ENCODE peak calls at places on chromosome 18, in six cellular contexts. A is K562, Y is GM12891, R is SK-N-SH, U is suprapubic skin, T is HL-60. E is an unnamed sample.

GRCh38 chr18:5891361-5892215 is 3.7 kb downstream of the TMEM200C start:
- DNase-seq in A (no peak), Y (no peak), R (peak), U (no peak), T (no peak), E (no peak)

GRCh38 chr18:9066817-9067306 is 35.6 kb upstream of the NDUFV2 start:
- DNase-seq in A (peak), Y (no peak), R (no peak), U (no peak), T (no peak), E (peak)

GRCh38 chr18:79397288-79397829 is 1.6 kb downstream of the NFATC1 start:
- DNase-seq in A (no peak), Y (no peak), R (no peak), U (peak), T (no peak), E (no peak)

GRCh38 chr18:37546023-37546537 is 19.5 kb downstream of the CELF4 start:
- DNase-seq in A (no peak), Y (no peak), R (no peak), U (no peak), T (no peak), E (no peak)

GRCh38 chr18:37561986-37562385 is 3.6 kb downstream of the CELF4 start:
- DNase-seq in A (no peak), Y (no peak), R (no peak), U (no peak), T (no peak), E (no peak)

GRCh38 chr18:6055711-6056110 is 160.4 kb upstream of the TMEM200C start:
- DNase-seq in A (no peak), Y (no peak), R (peak), U (no peak), T (no peak), E (no peak)

GRCh38 chr18:10145523-10145922 is 231.7 kb downstream of the VAPA start:
- DNase-seq in A (no peak), Y (no peak), R (no peak), U (no peak), T (no peak), E (no peak)

GRCh38 chr18:3027301-3027700 is 14.4 kb upstream of the LPIN2 start:
- DNase-seq in A (no peak), Y (no peak), R (no peak), U (no peak), T (no peak), E (no peak)

GRCh38 chr18:58788971-58789797 is 75.5 kb upstream of the ZNF532 start:
- DNase-seq in A (no peak), Y (no peak), R (no peak), U (no peak), T (no peak), E (no peak)

GRCh38 chr18:29556070-29556469 is 1379.1 kb upstream of the CDH2 start:
- DNase-seq in A (no peak), Y (no peak), R (no peak), U (no peak), T (no peak), E (no peak)

GRCh38 chr18:58362027-58362575 is 266.8 kb downstream of the ALPK2 start:
- DNase-seq in A (no peak), Y (no peak), R (no peak), U (peak), T (no peak), E (no peak)

GRCh38 chr18:36695806-36696205 is 133.0 kb downstream of the TPGS2 start:
- DNase-seq in A (no peak), Y (no peak), R (no peak), U (no peak), T (no peak), E (no peak)

GRCh38 chr18:7872569-7872968 is 305.5 kb downstream of the PTPRM start:
- DNase-seq in A (no peak), Y (no peak), R (peak), U (no peak), T (no peak), E (no peak)

GRCh38 chr18:64017870-64018269 is 48.0 kb downstream of the SERPINB8 start:
- DNase-seq in A (no peak), Y (no peak), R (no peak), U (no peak), T (no peak), E (no peak)

GRCh38 chr18:64982414-64983096 is 768.3 kb upstream of the CDH7 start:
- DNase-seq in A (no peak), Y (no peak), R (peak), U (no peak), T (no peak), E (no peak)

GRCh38 chr18:73577365-73577764 is 570.3 kb downstream of the FBXO15 start:
- DNase-seq in A (no peak), Y (no peak), R (no peak), U (no peak), T (no peak), E (no peak)

GRCh38 chr18:58202406-58202730 is 158.3 kb downstream of the NEDD4L start:
- DNase-seq in A (peak), Y (no peak), R (peak), U (no peak), T (no peak), E (no peak)

GRCh38 chr18:64110692-64111480 is 38.0 kb downstream of the LINC00305 start:
- DNase-seq in A (no peak), Y (no peak), R (no peak), U (no peak), T (no peak), E (no peak)

GRCh38 chr18:79511271-79511670 is 115.5 kb downstream of the NFATC1 start:
- DNase-seq in A (no peak), Y (no peak), R (no peak), U (peak), T (no peak), E (no peak)

GRCh38 chr18:10239138-10239537 is 215.3 kb upstream of the APCDD1 start:
- DNase-seq in A (no peak), Y (no peak), R (no peak), U (no peak), T (no peak), E (peak)

GRCh38 chr18:48342588-48342987 is 66.6 kb downstream of the ZBTB7C start:
- DNase-seq in A (no peak), Y (no peak), R (no peak), U (no peak), T (no peak), E (no peak)

GRCh38 chr18:40685241-40685640 is 1269.8 kb upstream of the PIK3C3 start:
- DNase-seq in A (no peak), Y (no peak), R (no peak), U (no peak), T (no peak), E (no peak)

GRCh38 chr18:24490545-24490944 is 30.1 kb downstream of the HRH4 start:
- DNase-seq in A (no peak), Y (no peak), R (peak), U (no peak), T (peak), E (no peak)
- TF ChIP-seq POLR2AphosphoS5 in A (no peak), Y (no peak), R (no peak), U (peak), T (no peak), E (no peak)

DNA sequence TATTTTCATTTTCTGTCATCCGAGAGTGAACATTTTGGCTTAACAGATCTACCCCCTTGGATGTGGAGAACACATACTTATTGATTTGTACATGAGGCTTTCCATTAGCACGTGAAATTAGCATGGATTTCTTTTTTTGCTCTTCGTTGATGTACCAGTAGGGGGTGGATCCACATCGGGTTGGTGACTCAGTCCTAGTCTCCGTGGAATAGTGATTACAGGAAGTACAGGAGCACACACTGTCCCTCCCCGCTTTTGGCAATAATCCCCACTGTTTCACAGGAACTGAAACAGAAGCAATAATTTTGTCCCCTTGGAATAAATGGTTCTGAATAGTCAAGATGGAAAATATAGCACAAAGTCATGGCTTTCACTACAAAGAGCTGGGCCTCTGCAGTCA is 229.0 kb downstream of the GALR1 start:
- DNase-seq in A (peak), Y (no peak), R (peak), U (peak), T (peak), E (peak)
- TF ChIP-seq POLR2AphosphoS5 in A (no peak), Y (no peak), R (no peak), U (peak), T (no peak), E (no peak)

GRCh38 chr18:23422751-23423418 is 30.2 kb upstream of the RIOK3 start:
- DNase-seq in A (peak), Y (no peak), R (peak), U (peak), T (peak), E (no peak)
- TF ChIP-seq POLR2AphosphoS5 in A (peak), Y (no peak), R (no peak), U (peak), T (peak), E (peak)

GRCh38 chr18:22559414-22560282 is 141.9 kb upstream of the CTAGE1 start:
- DNase-seq in A (peak), Y (no peak), R (peak), U (peak), T (no peak), E (peak)
- TF ChIP-seq POLR2AphosphoS5 in A (peak), Y (no peak), R (no peak), U (no peak), T (no peak), E (no peak)

E was measured in upper lobe of left lung.